ENCODE peak calls at places on chromosomes 3 and 15, in nine cellular contexts. One of them, this sample, is unnamed. For H3K4me1, the result is how much of the 10 kb centered on the place peaks cover.

GRCh38 chr3:43707266-43707665 is 16.5 kb downstream of the ABHD5 start:
- DNase-seq in IMR-90: peak
- DNase-seq in HAP-1: no peak
- DNase-seq in GM23248: no peak
- DNase-seq in SJCRH30: no peak
- DNase-seq in left ventricle myocardium inferior: no peak
- DNase-seq in ascending aorta: no peak
- DNase-seq in trophoblast cell: no peak
- DNase-seq in MM.1S: no peak
- DNase-seq in this sample: no peak

GRCh38 chr3:23094890-23095462 is 108.2 kb upstream of the UBE2E2 start:
- DNase-seq in IMR-90: peak
- DNase-seq in HAP-1: no peak
- DNase-seq in GM23248: peak
- DNase-seq in SJCRH30: peak
- DNase-seq in left ventricle myocardium inferior: no peak
- DNase-seq in ascending aorta: no peak
- DNase-seq in trophoblast cell: peak
- DNase-seq in MM.1S: no peak
- DNase-seq in this sample: no peak

GRCh38 chr3:172323894-172324590 is 124.2 kb downstream of the GHSR start:
- DNase-seq in IMR-90: peak
- DNase-seq in HAP-1: no peak
- DNase-seq in GM23248: peak
- DNase-seq in SJCRH30: no peak
- DNase-seq in left ventricle myocardium inferior: peak
- DNase-seq in ascending aorta: no peak
- DNase-seq in trophoblast cell: peak
- DNase-seq in MM.1S: no peak
- DNase-seq in this sample: peak

GRCh38 chr3:183488343-183488742 is 59.9 kb upstream of the MCF2L2 start:
- DNase-seq in IMR-90: no peak
- DNase-seq in HAP-1: no peak
- DNase-seq in GM23248: no peak
- DNase-seq in SJCRH30: no peak
- DNase-seq in left ventricle myocardium inferior: no peak
- DNase-seq in ascending aorta: no peak
- DNase-seq in trophoblast cell: no peak
- DNase-seq in MM.1S: no peak
- DNase-seq in this sample: no peak

GRCh38 chr3:58093573-58094195 is 85.5 kb downstream of the FLNB start:
- DNase-seq in IMR-90: peak
- DNase-seq in HAP-1: no peak
- DNase-seq in GM23248: peak
- DNase-seq in SJCRH30: no peak
- DNase-seq in left ventricle myocardium inferior: no peak
- DNase-seq in ascending aorta: no peak
- DNase-seq in trophoblast cell: peak
- DNase-seq in MM.1S: no peak
- DNase-seq in this sample: no peak

GRCh38 chr15:74641151-74641550 is 25.5 kb downstream of the CLK3 start:
- DNase-seq in IMR-90: no peak
- DNase-seq in HAP-1: no peak
- DNase-seq in GM23248: no peak
- DNase-seq in SJCRH30: no peak
- DNase-seq in left ventricle myocardium inferior: no peak
- DNase-seq in ascending aorta: no peak
- DNase-seq in trophoblast cell: no peak
- DNase-seq in MM.1S: no peak
- DNase-seq in this sample: no peak

GRCh38 chr3:134675726-134676252 is 25.0 kb upstream of the KY start:
- DNase-seq in IMR-90: peak
- DNase-seq in HAP-1: no peak
- DNase-seq in GM23248: no peak
- DNase-seq in SJCRH30: no peak
- DNase-seq in left ventricle myocardium inferior: no peak
- DNase-seq in ascending aorta: no peak
- DNase-seq in trophoblast cell: no peak
- DNase-seq in MM.1S: peak
- DNase-seq in this sample: no peak

GRCh38 chr3:40737343-40737742 is 212.6 kb downstream of the ZNF621 start:
- DNase-seq in IMR-90: no peak
- DNase-seq in HAP-1: no peak
- DNase-seq in GM23248: no peak
- DNase-seq in SJCRH30: no peak
- DNase-seq in left ventricle myocardium inferior: no peak
- DNase-seq in ascending aorta: no peak
- DNase-seq in trophoblast cell: no peak
- DNase-seq in MM.1S: no peak
- DNase-seq in this sample: no peak

GRCh38 chr3:81968628-81969027 is 207.2 kb upstream of the GBE1 start:
- DNase-seq in IMR-90: no peak
- DNase-seq in HAP-1: peak
- DNase-seq in GM23248: no peak
- DNase-seq in SJCRH30: no peak
- DNase-seq in left ventricle myocardium inferior: no peak
- DNase-seq in ascending aorta: no peak
- DNase-seq in trophoblast cell: no peak
- DNase-seq in MM.1S: no peak
- DNase-seq in this sample: no peak

GRCh38 chr3:49611291-49611690 is 57.0 kb downstream of the BSN start:
- DNase-seq in IMR-90: no peak
- DNase-seq in HAP-1: no peak
- DNase-seq in GM23248: no peak
- DNase-seq in SJCRH30: no peak
- DNase-seq in left ventricle myocardium inferior: no peak
- DNase-seq in ascending aorta: no peak
- DNase-seq in trophoblast cell: no peak
- DNase-seq in MM.1S: no peak
- DNase-seq in this sample: no peak

GRCh38 chr3:25428003-25428861 is at the start of gene RARB:
- DNase-seq in IMR-90: peak
- DNase-seq in HAP-1: peak
- DNase-seq in GM23248: peak
- DNase-seq in SJCRH30: peak
- DNase-seq in left ventricle myocardium inferior: peak
- DNase-seq in ascending aorta: no peak
- DNase-seq in trophoblast cell: peak
- DNase-seq in MM.1S: peak
- DNase-seq in this sample: peak

GRCh38 chr3:182370949-182371348 is 422.4 kb upstream of the ATP11B start:
- DNase-seq in IMR-90: no peak
- DNase-seq in HAP-1: no peak
- DNase-seq in GM23248: no peak
- DNase-seq in SJCRH30: peak
- DNase-seq in left ventricle myocardium inferior: no peak
- DNase-seq in ascending aorta: no peak
- DNase-seq in trophoblast cell: no peak
- DNase-seq in MM.1S: no peak
- DNase-seq in this sample: no peak

GRCh38 chr3:71547254-71548198 is 36.0 kb downstream of the FOXP1 start:
- DNase-seq in IMR-90: no peak
- DNase-seq in HAP-1: no peak
- DNase-seq in GM23248: peak
- DNase-seq in SJCRH30: no peak
- DNase-seq in left ventricle myocardium inferior: no peak
- DNase-seq in ascending aorta: no peak
- DNase-seq in trophoblast cell: no peak
- DNase-seq in MM.1S: no peak
- DNase-seq in this sample: no peak

GRCh38 chr3:119627461-119627860 is 29.8 kb downstream of the PLA1A start:
- DNase-seq in IMR-90: no peak
- DNase-seq in HAP-1: no peak
- DNase-seq in GM23248: no peak
- DNase-seq in SJCRH30: no peak
- DNase-seq in left ventricle myocardium inferior: peak
- DNase-seq in ascending aorta: no peak
- DNase-seq in trophoblast cell: no peak
- DNase-seq in MM.1S: no peak
- DNase-seq in this sample: peak

GRCh38 chr3:34066999-34067398 is 268.6 kb downstream of the PDCD6IP start:
- DNase-seq in IMR-90: no peak
- DNase-seq in HAP-1: no peak
- DNase-seq in GM23248: no peak
- DNase-seq in SJCRH30: no peak
- DNase-seq in left ventricle myocardium inferior: no peak
- DNase-seq in ascending aorta: no peak
- DNase-seq in trophoblast cell: no peak
- DNase-seq in MM.1S: no peak
- DNase-seq in this sample: no peak
- H3K4me1 ChIP-seq in IMR-90: under half
- H3K4me1 ChIP-seq in HAP-1: under half
- H3K4me1 ChIP-seq in GM23248: under half
- H3K4me1 ChIP-seq in SJCRH30: under half
- H3K4me1 ChIP-seq in left ventricle myocardium inferior: under half
- H3K4me1 ChIP-seq in ascending aorta: under half
- H3K4me1 ChIP-seq in trophoblast cell: under half
- H3K4me1 ChIP-seq in MM.1S: under half
- H3K4me1 ChIP-seq in this sample: under half

DNA sequence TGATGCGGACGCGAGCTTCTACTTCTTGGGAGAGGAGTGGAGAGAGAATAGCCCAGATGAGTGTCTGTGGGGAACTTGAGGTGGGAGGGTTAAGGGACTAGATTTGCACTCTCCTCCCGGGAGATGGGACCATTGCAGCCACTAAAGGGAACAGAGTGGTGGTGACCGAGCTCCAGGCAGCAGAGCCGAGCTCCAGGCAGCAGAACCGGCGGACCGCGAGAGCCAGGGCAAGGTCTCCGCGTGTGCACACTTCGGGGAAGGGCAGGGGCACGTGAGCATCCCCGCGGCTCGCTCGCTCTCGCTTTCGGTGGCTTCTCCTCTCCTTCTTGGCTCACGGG is 1.1 kb downstream of the IGDCC3 start:
- DNase-seq in IMR-90: no peak
- DNase-seq in HAP-1: no peak
- DNase-seq in GM23248: peak
- DNase-seq in SJCRH30: peak
- DNase-seq in left ventricle myocardium inferior: no peak
- DNase-seq in ascending aorta: no peak
- DNase-seq in trophoblast cell: no peak
- DNase-seq in MM.1S: no peak
- DNase-seq in this sample: no peak
- H3K4me3 ChIP-seq in IMR-90: peak
- H3K4me3 ChIP-seq in HAP-1: peak
- H3K4me3 ChIP-seq in GM23248: peak
- H3K4me3 ChIP-seq in SJCRH30: peak
- H3K4me3 ChIP-seq in left ventricle myocardium inferior: peak
- H3K4me3 ChIP-seq in ascending aorta: peak
- H3K4me3 ChIP-seq in trophoblast cell: peak
- H3K4me3 ChIP-seq in MM.1S: peak
- H3K4me3 ChIP-seq in this sample: peak

GRCh38 chr3:152321806-152322377 is 53.2 kb downstream of the MBNL1 start:
- DNase-seq in IMR-90: no peak
- DNase-seq in HAP-1: no peak
- DNase-seq in GM23248: no peak
- DNase-seq in SJCRH30: no peak
- DNase-seq in left ventricle myocardium inferior: no peak
- DNase-seq in ascending aorta: no peak
- DNase-seq in trophoblast cell: no peak
- DNase-seq in MM.1S: no peak
- DNase-seq in this sample: no peak

GRCh38 chr3:152321321-152321720 is 52.6 kb downstream of the MBNL1 start:
- DNase-seq in IMR-90: no peak
- DNase-seq in HAP-1: no peak
- DNase-seq in GM23248: no peak
- DNase-seq in SJCRH30: no peak
- DNase-seq in left ventricle myocardium inferior: no peak
- DNase-seq in ascending aorta: no peak
- DNase-seq in trophoblast cell: no peak
- DNase-seq in MM.1S: no peak
- DNase-seq in this sample: no peak

GRCh38 chr3:152322756-152323155 is 54.0 kb downstream of the MBNL1 start:
- DNase-seq in IMR-90: no peak
- DNase-seq in HAP-1: no peak
- DNase-seq in GM23248: peak
- DNase-seq in SJCRH30: no peak
- DNase-seq in left ventricle myocardium inferior: no peak
- DNase-seq in ascending aorta: no peak
- DNase-seq in trophoblast cell: no peak
- DNase-seq in MM.1S: peak
- DNase-seq in this sample: no peak

GRCh38 chr3:152325136-152325535 is 56.4 kb downstream of the MBNL1 start:
- DNase-seq in IMR-90: no peak
- DNase-seq in HAP-1: no peak
- DNase-seq in GM23248: no peak
- DNase-seq in SJCRH30: no peak
- DNase-seq in left ventricle myocardium inferior: no peak
- DNase-seq in ascending aorta: no peak
- DNase-seq in trophoblast cell: no peak
- DNase-seq in MM.1S: no peak
- DNase-seq in this sample: no peak

DNA sequence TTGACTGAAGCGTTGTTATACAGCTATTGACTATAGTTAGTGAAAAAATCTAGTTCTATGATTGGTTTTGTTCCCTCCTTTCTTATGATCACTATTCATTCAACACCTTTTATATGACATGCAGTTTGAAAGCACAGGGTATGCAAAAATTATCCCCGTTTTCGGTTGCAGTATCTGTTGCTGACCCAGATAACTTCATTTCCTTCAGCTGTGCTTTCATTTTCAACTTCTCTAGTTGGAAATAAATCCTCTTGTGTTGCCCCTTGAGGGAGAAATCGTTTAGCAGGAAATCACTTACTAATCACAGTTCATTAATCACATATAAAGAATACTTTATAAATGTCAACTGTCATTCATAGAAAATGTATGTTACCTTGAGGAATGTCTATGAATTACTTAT is 55.1 kb downstream of the MBNL1 start:
- DNase-seq in IMR-90: no peak
- DNase-seq in HAP-1: no peak
- DNase-seq in GM23248: no peak
- DNase-seq in SJCRH30: no peak
- DNase-seq in left ventricle myocardium inferior: no peak
- DNase-seq in ascending aorta: no peak
- DNase-seq in trophoblast cell: no peak
- DNase-seq in MM.1S: peak
- DNase-seq in this sample: no peak
- H3K4me1 ChIP-seq in IMR-90: under half
- H3K4me1 ChIP-seq in HAP-1: under half
- H3K4me1 ChIP-seq in GM23248: half or more
- H3K4me1 ChIP-seq in SJCRH30: under half
- H3K4me1 ChIP-seq in left ventricle myocardium inferior: half or more
- H3K4me1 ChIP-seq in ascending aorta: half or more
- H3K4me1 ChIP-seq in trophoblast cell: under half
- H3K4me1 ChIP-seq in MM.1S: half or more
- H3K4me1 ChIP-seq in this sample: under half

DNA sequence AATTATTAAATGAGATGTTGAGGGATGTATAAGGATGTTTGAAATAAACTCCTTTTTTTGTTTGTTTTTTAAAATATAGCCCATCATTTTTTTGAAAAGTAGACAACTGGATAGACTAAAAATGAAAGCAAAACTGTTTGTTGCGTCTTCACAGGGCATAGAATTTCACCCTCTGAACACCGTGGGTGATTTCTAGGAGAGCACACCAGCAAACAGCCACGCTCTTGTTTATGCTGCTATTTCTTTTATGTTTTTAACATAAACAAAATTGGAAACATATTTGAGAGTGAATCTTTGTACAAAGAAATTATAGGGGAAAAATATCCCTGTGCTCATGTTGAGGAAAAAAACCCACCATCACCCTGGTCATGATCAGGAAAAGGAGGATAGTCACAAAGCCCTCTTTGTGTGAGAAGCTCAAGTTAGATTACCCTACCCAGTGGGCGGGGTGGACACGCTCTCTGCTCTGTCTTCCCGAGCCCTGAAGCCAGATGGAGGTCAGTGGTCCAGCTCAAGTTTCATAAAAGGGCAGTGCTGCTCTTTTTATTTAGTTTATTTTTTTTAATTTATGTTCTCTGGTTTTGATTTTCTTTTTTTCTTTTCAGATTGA is 313.3 kb downstream of the SATB1 start:
- DNase-seq in IMR-90: peak
- DNase-seq in HAP-1: peak
- DNase-seq in GM23248: peak
- DNase-seq in SJCRH30: peak
- DNase-seq in left ventricle myocardium inferior: peak
- DNase-seq in ascending aorta: no peak
- DNase-seq in trophoblast cell: no peak
- DNase-seq in MM.1S: peak
- DNase-seq in this sample: no peak
- H3K4me3 ChIP-seq in IMR-90: no peak
- H3K4me3 ChIP-seq in HAP-1: no peak
- H3K4me3 ChIP-seq in GM23248: peak
- H3K4me3 ChIP-seq in SJCRH30: peak
- H3K4me3 ChIP-seq in left ventricle myocardium inferior: no peak
- H3K4me3 ChIP-seq in ascending aorta: no peak
- H3K4me3 ChIP-seq in trophoblast cell: no peak
- H3K4me3 ChIP-seq in MM.1S: peak
- H3K4me3 ChIP-seq in this sample: no peak

This sample was measured in tibial artery.